ENCODE peak calls at places on chromosomes 12 and 14, in ten cellular contexts. T, C, R, O, D, N, W, H, P and V are unnamed samples.

GRCh38 chr12:14756331-14757143 is 46.7 kb downstream of the WBP11 start:
- DNase-seq in C (no peak), T (no peak), P (no peak), O (no peak), W (no peak), D (no peak), R (no peak), N (peak), H (no peak), V (peak)

GRCh38 chr14:60197629-60198318 is 32.6 kb upstream of the DHRS7 start:
- DNase-seq in W (no peak), D (no peak), P (no peak), H (no peak), R (no peak), N (no peak), C (no peak), O (no peak), T (peak), V (peak)

GRCh38 chr14:68977741-68978549 is 1.2 kb downstream of the ACTN1 start:
- DNase-seq in H (peak), O (no peak), R (no peak), C (no peak), D (no peak), P (peak), T (peak), N (peak), W (peak), V (no peak)

GRCh38 chr14:50600849-50601248 is 40.9 kb downstream of the ATL1 start:
- DNase-seq in C (no peak), O (no peak), T (no peak), R (peak), D (no peak), N (peak), H (peak), W (no peak), P (no peak), V (no peak)

GRCh38 chr14:73465833-73466532 is 7.6 kb upstream of the NUMB start:
- DNase-seq in D (no peak), P (no peak), N (no peak), R (no peak), C (no peak), W (no peak), O (no peak), T (no peak), H (no peak), V (no peak)

GRCh38 chr12:27272375-27273028 is 28.4 kb downstream of the STK38L start:
- DNase-seq in O (no peak), D (no peak), C (no peak), W (no peak), P (no peak), T (no peak), H (no peak), R (no peak), N (no peak), V (peak)

GRCh38 chr14:56760164-56760914 is 49.9 kb downstream of the OTX2 start:
- DNase-seq in O (no peak), P (no peak), T (no peak), D (no peak), N (no peak), H (no peak), R (no peak), W (no peak), C (no peak), V (no peak)

GRCh38 chr12:113889076-113889475 is 77.0 kb downstream of the RBM19 start:
- DNase-seq in T (no peak), C (no peak), P (peak), H (peak), R (no peak), N (no peak), O (no peak), W (no peak), D (no peak), V (no peak)

GRCh38 chr12:78181544-78182162 is 351.0 kb downstream of the NAV3 start:
- DNase-seq in R (peak), O (no peak), T (no peak), H (peak), C (no peak), N (peak), P (peak), D (no peak), W (peak), V (peak)

GRCh38 chr12:66633676-66634075 is 45.2 kb downstream of the GRIP1 start:
- DNase-seq in O (no peak), T (no peak), D (no peak), W (peak), N (no peak), P (no peak), H (no peak), C (no peak), R (no peak), V (no peak)

GRCh38 chr14:74571901-74572828 is 39.9 kb downstream of the LTBP2 start:
- DNase-seq in O (peak), T (no peak), W (peak), R (no peak), H (peak), D (no peak), P (peak), N (peak), C (no peak), V (peak)

GRCh38 chr14:90440592-90440991 is 43.8 kb downstream of the CALM1 start:
- DNase-seq in P (no peak), H (no peak), R (no peak), T (no peak), O (no peak), C (no peak), D (no peak), N (no peak), W (no peak), V (no peak)

GRCh38 chr12:740921-741320 is 11.5 kb upstream of the WNK1 start:
- DNase-seq in N (no peak), W (no peak), R (no peak), T (no peak), C (no peak), P (no peak), H (no peak), D (no peak), O (no peak), V (no peak)

GRCh38 chr12:66371982-66372381 is 69.7 kb downstream of the HELB start:
- DNase-seq in C (no peak), P (no peak), H (no peak), T (no peak), W (no peak), D (no peak), N (no peak), O (no peak), R (no peak), V (no peak)